ENCODE peak calls at places on chromosome 3, in eight cellular contexts. V is kidney tubule cell; P is progenitor cell of endocrine pancreas; B is non-pigmented ciliary epithelial cell; S is stimulated activated CD8-positive, alpha-beta memory T cell treated with anti-CD3 and anti-CD28 coated beads, Interleukin-2, amount 100 ng/mL, for 1 hour; Z is DMS 273 treated with DMSO at 0.1 percent for 48 hours; I is activated CD4-positive, alpha-beta memory T cell treated with anti-CD3 and anti-CD28 coated beads, Interleukin-2, amount 10 ng/mL, durations not matched to agents 7 days and 5 days; E is stimulated activated CD4-positive, alpha-beta T cell treated with anti-CD3 and anti-CD28 coated beads, TNF-alpha, amount 100 ng/mL, for 4 hours. C is an unnamed sample.

GRCh38 chr3:16132926-16133325 is 41.6 kb upstream of the GALNT15 start:
- DNase-seq in V (no peak), P (no peak), B (no peak), S (no peak), Z (peak), I (no peak), E (no peak), C (no peak)

GRCh38 chr3:3015472-3016089 is 94.6 kb downstream of the IL5RA start:
- DNase-seq in V (peak), P (no peak), B (no peak), S (no peak), Z (no peak), I (no peak), E (no peak), C (no peak)

GRCh38 chr3:64150527-64151238 is 74.6 kb downstream of the PRICKLE2 start:
- DNase-seq in V (peak), P (peak), B (peak), S (no peak), Z (peak), I (no peak), E (no peak), C (peak)

GRCh38 chr3:15099364-15100098 is 583 bp upstream of the RBSN start:
- DNase-seq in V (no peak), P (no peak), B (no peak), S (no peak), Z (no peak), I (peak), E (no peak), C (no peak)

GRCh38 chr3:134361162-134361831 is 12.9 kb downstream of the AMOTL2 start:
- DNase-seq in V (no peak), P (no peak), B (no peak), S (no peak), Z (no peak), I (no peak), E (no peak), C (no peak)

GRCh38 chr3:189076459-189076858 is 95.3 kb upstream of the TPRG1 start:
- DNase-seq in V (no peak), P (no peak), B (no peak), S (no peak), Z (peak), I (no peak), E (no peak), C (no peak)

GRCh38 chr3:107394502-107394901 is 17.3 kb downstream of the CCDC54 start:
- DNase-seq in V (no peak), P (no peak), B (no peak), S (no peak), Z (no peak), I (no peak), E (no peak), C (no peak)

GRCh38 chr3:59877679-59878427 is 828.0 kb upstream of the CFAP20DC start:
- DNase-seq in V (peak), P (no peak), B (no peak), S (no peak), Z (no peak), I (no peak), E (no peak), C (no peak)

GRCh38 chr3:126213376-126214044 is 33.1 kb upstream of the ALDH1L1 start:
- DNase-seq in V (no peak), P (no peak), B (no peak), S (no peak), Z (no peak), I (no peak), E (no peak), C (no peak)

GRCh38 chr3:66816110-66816761 is 181.9 kb upstream of the KBTBD8 start:
- DNase-seq in V (peak), P (no peak), B (peak), S (no peak), Z (peak), I (no peak), E (no peak), C (peak)

GRCh38 chr3:114213262-114213668 is 24.1 kb downstream of the ZNF80 start:
- DNase-seq in V (peak), P (no peak), B (no peak), S (no peak), Z (no peak), I (no peak), E (no peak), C (no peak)

C was measured in AG09309.